ENCODE peak calls at places on chromosomes 6 and 20, in four cellular contexts. One of them, this sample, is unnamed.

GRCh38 chr20:44427804-44428173 is 47.9 kb upstream of the TTPAL start:
- DNase-seq in K562: no peak
- DNase-seq in HL-60: no peak
- DNase-seq in GM12878: no peak
- DNase-seq in this sample: no peak

GRCh38 chr6:77474286-77474956 is 11.1 kb upstream of the HTR1B start:
- DNase-seq in GM12878: no peak
- DNase-seq in K562: no peak
- DNase-seq in HL-60: no peak
- DNase-seq in this sample: no peak

GRCh38 chr6:50091641-50092040 is 41.9 kb upstream of the DEFB112 start:
- DNase-seq in GM12878: no peak
- DNase-seq in K562: no peak
- DNase-seq in HL-60: no peak
- DNase-seq in this sample: no peak

GRCh38 chr6:160462551-160463109 is 114.5 kb downstream of the SLC22A3 start:
- DNase-seq in HL-60: peak; percentile 48
- DNase-seq in GM12878: peak; percentile 69
- DNase-seq in K562: no peak
- DNase-seq in this sample: peak; percentile 33

GRCh38 chr6:140897804-140898573 is 1234.7 kb upstream of the GJE1 start:
- DNase-seq in GM12878: no peak
- DNase-seq in HL-60: peak; percentile 70
- DNase-seq in K562: peak; percentile 42
- DNase-seq in this sample: no peak

GRCh38 chr6:87697581-87698552 is 4.2 kb downstream of the AKIRIN2 start:
- DNase-seq in GM12878: no peak
- DNase-seq in K562: no peak
- DNase-seq in HL-60: no peak
- DNase-seq in this sample: no peak

GRCh38 chr6:56101141-56101553 is 146.2 kb downstream of the COL21A1 start:
- DNase-seq in K562: no peak
- DNase-seq in HL-60: peak; percentile 72
- DNase-seq in GM12878: no peak
- DNase-seq in this sample: no peak

GRCh38 chr6:11398451-11399326 is 138.9 kb upstream of the TMEM170B start:
- DNase-seq in K562: no peak
- DNase-seq in GM12878: no peak
- DNase-seq in HL-60: no peak
- DNase-seq in this sample: no peak

GRCh38 chr20:2238601-2239000 is 57.2 kb upstream of the TGM3 start:
- DNase-seq in HL-60: no peak
- DNase-seq in K562: no peak
- DNase-seq in GM12878: no peak
- DNase-seq in this sample: no peak

DNA sequence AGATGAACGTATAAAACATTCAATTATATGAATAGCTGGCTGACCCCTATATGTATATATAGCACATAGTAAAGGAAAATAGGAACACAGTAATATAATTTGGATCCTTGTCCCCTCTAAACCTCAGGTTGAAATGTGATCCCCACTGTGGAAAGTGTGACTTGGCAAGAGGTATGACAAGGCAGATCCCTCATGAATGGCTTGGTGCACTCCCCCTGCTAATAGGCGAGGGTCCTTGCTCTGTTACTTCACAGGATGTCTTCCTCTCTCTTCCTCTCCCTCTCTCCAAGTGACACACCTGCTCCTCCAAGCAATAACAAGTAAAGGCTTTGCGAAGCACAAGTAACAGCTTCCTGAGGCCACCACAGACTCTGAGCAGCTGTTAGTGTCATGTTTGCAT is 16.4 kb downstream of the ROMO1 start:
- DNase-seq in GM12878: no peak
- DNase-seq in K562: no peak
- DNase-seq in HL-60: no peak
- DNase-seq in this sample: no peak
- TF ChIP-seq POLR2AphosphoS5 in GM12878: peak; percentile 72
- TF ChIP-seq POLR2AphosphoS5 in K562: no peak
- TF ChIP-seq POLR2AphosphoS5 in HL-60: no peak
- TF ChIP-seq POLR2AphosphoS5 in this sample: peak; percentile 34

GRCh38 chr20:32565735-32566032 is 19.4 kb downstream of the NOL4L start:
- DNase-seq in GM12878: no peak
- DNase-seq in HL-60: no peak
- DNase-seq in K562: no peak
- DNase-seq in this sample: no peak
- TF ChIP-seq SPI1 in GM12878: no peak
- TF ChIP-seq SPI1 in HL-60: no peak
- TF ChIP-seq SPI1 in K562: no peak
- TF ChIP-seq SPI1 in this sample: no peak

DNA sequence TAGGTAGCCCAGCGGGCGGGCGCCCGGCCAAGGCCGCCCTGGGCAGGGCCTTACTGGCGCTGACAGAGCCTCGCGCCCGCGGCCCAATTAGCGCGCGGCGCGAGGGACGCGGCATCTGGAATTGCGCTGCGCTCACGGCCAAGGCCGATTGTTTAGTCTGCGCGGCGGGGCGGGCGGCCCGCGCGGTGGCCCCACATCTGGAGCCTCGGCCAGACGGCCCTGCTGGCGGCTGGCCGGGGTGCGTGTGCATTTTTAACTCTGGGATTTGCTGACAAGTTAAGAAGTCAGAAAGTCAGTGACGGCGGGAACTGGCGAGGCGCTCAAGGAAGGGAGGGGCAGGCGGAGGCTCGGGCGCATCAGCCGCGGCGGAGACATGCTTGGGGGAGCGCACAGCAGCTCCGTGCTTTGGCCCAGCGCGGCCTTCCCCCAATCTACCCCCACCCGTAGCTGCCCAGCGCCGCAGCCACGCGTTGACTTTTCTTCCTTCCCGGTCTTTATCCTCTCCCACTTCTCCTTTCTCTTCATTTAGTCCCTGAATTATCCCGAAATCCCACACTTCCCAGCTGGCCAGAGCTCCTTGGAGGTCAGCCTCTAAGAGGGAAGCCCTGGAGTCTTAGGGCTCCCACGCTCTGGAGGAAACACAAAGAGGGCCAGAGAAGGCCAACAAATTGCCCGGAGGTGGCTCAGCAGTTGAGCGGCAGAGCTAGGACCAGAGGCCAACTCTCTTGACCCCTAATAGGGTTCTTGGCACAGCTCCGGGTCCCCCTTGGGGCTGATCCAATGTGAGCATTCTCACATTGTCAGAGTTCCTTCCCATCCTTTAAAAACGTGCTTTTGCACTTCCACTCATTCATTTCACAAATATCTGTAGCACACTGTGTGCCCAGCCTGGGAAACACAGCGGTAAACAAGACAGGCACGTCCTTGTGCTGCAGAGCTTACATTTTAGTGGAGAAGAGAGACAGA is 40.8 kb upstream of the FOXP4 start:
- DNase-seq in HL-60: no peak
- DNase-seq in K562: peak; percentile 31
- DNase-seq in GM12878: no peak
- DNase-seq in this sample: peak; percentile 83
- TF ChIP-seq POLR2AphosphoS5 in HL-60: no peak
- TF ChIP-seq POLR2AphosphoS5 in K562: no peak
- TF ChIP-seq POLR2AphosphoS5 in GM12878: no peak
- TF ChIP-seq POLR2AphosphoS5 in this sample: no peak

DNA sequence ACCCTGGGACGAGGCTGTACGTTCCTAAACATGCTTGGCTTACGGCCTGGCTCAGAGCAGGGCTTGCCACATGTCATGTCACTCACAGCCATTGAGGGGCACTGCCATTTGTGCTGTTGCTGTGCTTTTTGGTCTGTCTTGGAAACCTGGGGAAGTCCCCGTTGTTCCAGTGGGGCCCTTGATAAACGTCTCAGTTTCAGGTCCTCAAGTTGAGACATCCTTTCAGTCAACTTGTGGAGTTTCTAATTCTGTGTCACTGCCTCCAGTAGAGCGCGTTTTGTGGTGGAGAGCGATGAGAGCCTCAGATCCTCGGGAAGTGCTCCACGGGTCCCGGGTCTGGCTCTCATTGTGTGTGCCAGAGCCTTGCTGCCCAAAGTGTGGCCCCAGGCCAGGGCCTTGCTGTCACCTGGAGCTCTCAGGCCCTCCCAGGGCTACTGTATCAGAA is 43.0 kb upstream of the CCR6 start:
- DNase-seq in HL-60: no peak
- DNase-seq in K562: no peak
- DNase-seq in GM12878: peak; percentile 93
- DNase-seq in this sample: no peak
- TF ChIP-seq SPI1 in HL-60: no peak
- TF ChIP-seq SPI1 in K562: no peak
- TF ChIP-seq SPI1 in GM12878: peak; percentile 60
- TF ChIP-seq SPI1 in this sample: peak; percentile 81

DNA sequence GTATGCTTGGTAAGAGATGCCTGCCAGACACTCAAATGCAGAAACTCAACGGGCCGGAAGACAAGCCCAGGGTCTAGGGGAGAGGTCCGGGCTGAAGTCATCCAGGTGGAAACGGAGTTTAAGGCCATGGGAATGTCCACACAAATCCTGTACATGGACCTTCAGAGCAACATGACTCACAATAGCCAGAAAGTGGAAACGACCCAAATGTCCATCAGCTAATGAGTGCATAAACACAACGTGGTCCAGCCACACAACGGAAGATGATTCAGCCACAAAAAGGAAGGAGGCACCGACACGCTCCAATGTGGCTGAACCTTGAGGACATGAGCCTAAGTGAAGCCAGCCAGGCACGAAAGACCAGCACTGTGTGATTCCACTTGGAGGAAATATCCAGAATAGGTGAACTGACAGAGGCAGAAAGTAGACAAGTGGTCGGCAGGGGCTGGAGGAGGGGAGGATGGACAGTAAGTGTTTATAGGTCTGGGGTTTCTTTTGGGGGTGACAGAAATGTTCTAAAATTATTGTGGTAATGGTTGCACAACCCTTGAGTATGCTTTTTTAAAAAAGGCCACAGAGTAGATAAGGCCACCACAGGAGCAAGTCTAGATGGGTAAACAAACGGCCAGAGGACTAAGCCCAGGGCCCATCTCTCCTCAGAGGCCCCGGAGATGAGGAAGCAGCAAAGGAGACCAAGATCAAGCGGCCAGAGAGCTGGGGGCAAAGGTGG is 105.6 kb downstream of the PREX1 start:
- DNase-seq in K562: no peak
- DNase-seq in HL-60: peak; percentile 94
- DNase-seq in GM12878: no peak
- DNase-seq in this sample: no peak
- TF ChIP-seq POLR2AphosphoS5 in K562: no peak
- TF ChIP-seq POLR2AphosphoS5 in HL-60: no peak
- TF ChIP-seq POLR2AphosphoS5 in GM12878: no peak
- TF ChIP-seq POLR2AphosphoS5 in this sample: peak; percentile 14

DNA sequence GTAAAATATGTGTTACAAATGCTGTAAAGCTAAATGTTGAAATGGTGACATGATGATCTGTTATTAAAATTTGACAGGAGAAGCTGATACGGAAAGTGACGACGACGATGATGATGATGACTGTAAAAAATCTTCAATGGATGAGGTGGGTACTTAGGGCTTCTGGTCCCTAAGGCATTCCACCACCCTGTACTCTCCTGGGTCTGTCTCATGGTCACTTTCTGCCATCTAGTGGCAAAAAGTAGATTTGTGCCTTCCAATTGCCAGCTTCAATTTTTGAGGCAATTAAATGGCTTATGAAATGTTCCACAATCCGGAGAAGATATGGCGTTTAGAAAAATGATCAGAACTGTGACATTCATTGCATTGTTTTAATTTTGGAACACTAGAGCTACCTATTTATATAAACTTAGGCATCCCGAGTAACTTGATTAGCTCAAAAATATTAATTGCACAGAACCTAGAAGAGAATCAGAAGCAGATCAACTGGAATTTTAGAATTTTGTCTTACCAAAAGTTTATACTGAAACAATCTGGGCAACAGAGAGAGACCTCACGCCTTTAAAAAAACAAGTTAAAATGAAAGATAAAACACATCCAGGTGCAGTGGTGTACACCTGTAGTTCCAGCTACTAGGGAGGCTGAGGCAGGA is 346.5 kb upstream of the PLCB4 start:
- DNase-seq in HL-60: peak; percentile 28
- DNase-seq in K562: peak; percentile 35
- DNase-seq in GM12878: peak; percentile 30
- DNase-seq in this sample: no peak
- TF ChIP-seq SPI1 in HL-60: no peak
- TF ChIP-seq SPI1 in K562: no peak
- TF ChIP-seq SPI1 in GM12878: no peak
- TF ChIP-seq SPI1 in this sample: no peak

GRCh38 chr6:150867117-150867516 is 1.6 kb downstream of the MTHFD1L start:
- DNase-seq in GM12878: no peak
- DNase-seq in HL-60: no peak
- DNase-seq in K562: no peak
- DNase-seq in this sample: no peak

GRCh38 chr6:150868759-150869158 is 3.3 kb downstream of the MTHFD1L start:
- DNase-seq in GM12878: no peak
- DNase-seq in HL-60: no peak
- DNase-seq in K562: no peak
- DNase-seq in this sample: no peak

GRCh38 chr6:150865406-150866146 is at the start of gene MTHFD1L:
- DNase-seq in HL-60: peak; percentile 50
- DNase-seq in K562: peak; percentile 95
- DNase-seq in GM12878: no peak
- DNase-seq in this sample: peak; percentile 73

GRCh38 chr6:150865043-150865405 is 478 bp upstream of the MTHFD1L start:
- DNase-seq in GM12878: no peak
- DNase-seq in HL-60: no peak
- DNase-seq in K562: no peak
- DNase-seq in this sample: no peak

GRCh38 chr6:150866147-150867073 is 908 bp downstream of the MTHFD1L start:
- DNase-seq in K562: peak; percentile 96
- DNase-seq in HL-60: peak; percentile 60
- DNase-seq in GM12878: peak; percentile 33
- DNase-seq in this sample: peak; percentile 91
- TF ChIP-seq POLR2AphosphoS5 in K562: peak; percentile 46
- TF ChIP-seq POLR2AphosphoS5 in HL-60: peak; percentile 78
- TF ChIP-seq POLR2AphosphoS5 in GM12878: peak; percentile 40
- TF ChIP-seq POLR2AphosphoS5 in this sample: no peak

GRCh38 chr6:6397842-6398241 is 77.4 kb upstream of the F13A1 start:
- DNase-seq in GM12878: no peak
- DNase-seq in HL-60: no peak
- DNase-seq in K562: no peak
- DNase-seq in this sample: no peak

GRCh38 chr6:6395581-6396197 is 75.2 kb upstream of the F13A1 start:
- DNase-seq in K562: no peak
- DNase-seq in GM12878: no peak
- DNase-seq in HL-60: peak; percentile 52
- DNase-seq in this sample: no peak

GRCh38 chr6:6390849-6391602 is 70.6 kb upstream of the F13A1 start:
- DNase-seq in GM12878: peak; percentile 78
- DNase-seq in HL-60: no peak
- DNase-seq in K562: no peak
- DNase-seq in this sample: no peak

GRCh38 chr6:6393069-6393529 is 72.6 kb upstream of the F13A1 start:
- DNase-seq in HL-60: no peak
- DNase-seq in GM12878: no peak
- DNase-seq in K562: no peak
- DNase-seq in this sample: no peak

GRCh38 chr6:6392214-6393068 is 72.0 kb upstream of the F13A1 start:
- DNase-seq in GM12878: peak; percentile 95
- DNase-seq in HL-60: no peak
- DNase-seq in K562: no peak
- DNase-seq in this sample: no peak
- TF ChIP-seq SPI1 in GM12878: peak; percentile 98
- TF ChIP-seq SPI1 in HL-60: no peak
- TF ChIP-seq SPI1 in K562: no peak
- TF ChIP-seq SPI1 in this sample: peak; percentile 99